ENCODE peak calls at places on chromosome X, in eight cellular contexts. L is GM23338, S is transverse colon, Y is astrocyte, O is coronary artery, H is foreskin keratinocyte, A is OCI-LY7, K is mesenchymal stem cell. T is an unnamed sample.

GRCh38 chrX:23783569-23784486 is 855 bp downstream of the SAT1 start:
- DNase-seq in L (no peak), S (no peak), Y (no peak), O (no peak), H (no peak), A (peak; percentile 20), K (no peak), T (no peak)

GRCh38 chrX:111914398-111915092 is 38.6 kb downstream of the TRPC5OS start:
- DNase-seq in L (peak; percentile 27), S (no peak), Y (no peak), O (no peak), H (peak; percentile 0), A (no peak), K (peak; percentile 64), T (peak; percentile 26)

GRCh38 chrX:12137982-12138365 is 299 bp upstream of the FRMPD4 start:
- DNase-seq in L (peak; percentile 45), S (no peak), Y (no peak), O (no peak), H (no peak), A (no peak), K (no peak), T (no peak)

GRCh38 chrX:98412058-98412457 is 1528.3 kb downstream of the RPA4 start:
- DNase-seq in L (no peak), S (no peak), Y (no peak), O (no peak), H (no peak), A (no peak), K (no peak), T (no peak)

GRCh38 chrX:102138064-102138463 is 4.2 kb downstream of the TCEAL6 start:
- DNase-seq in L (peak; percentile 37), S (no peak), Y (no peak), O (no peak), H (no peak), A (no peak), K (no peak), T (no peak)

GRCh38 chrX:123525131-123525725 is 207.6 kb downstream of the THOC2 start:
- DNase-seq in L (no peak), S (no peak), Y (peak; percentile 62), O (no peak), H (no peak), A (no peak), K (no peak), T (no peak)

GRCh38 chrX:17413228-17413627 is 38.2 kb downstream of the NHS start:
- DNase-seq in L (no peak), S (no peak), Y (peak; percentile 96), O (no peak), H (peak; percentile 73), A (no peak), K (peak; percentile 50), T (peak; percentile 68)

GRCh38 chrX:110678591-110678990 is 117.0 kb downstream of the CHRDL1 start:
- DNase-seq in L (peak; percentile 37), S (no peak), Y (no peak), O (no peak), H (no peak), A (no peak), K (no peak), T (no peak)

GRCh38 chrX:47540754-47541538 is 20.1 kb upstream of the ARAF start:
- DNase-seq in L (peak; percentile 87), S (peak; percentile 77), Y (peak; percentile 85), O (peak; percentile 85), H (peak; percentile 53), A (no peak), K (peak; percentile 94), T (peak; percentile 36)

GRCh38 chrX:132483951-132484350 is 4.9 kb downstream of the MBNL3 start:
- DNase-seq in L (no peak), S (no peak), Y (no peak), O (no peak), H (no peak), A (no peak), K (no peak), T (no peak)

GRCh38 chrX:33211356-33212254 is at the start of gene DMD:
- DNase-seq in L (peak; percentile 27), S (peak; percentile 20), Y (peak; percentile 26), O (peak; percentile 78), H (peak; percentile 45), A (no peak), K (peak; percentile 71), T (no peak)

GRCh38 chrX:43939187-43939926 is 33.8 kb downstream of the NDP start:
- DNase-seq in L (no peak), S (no peak), Y (peak; percentile 5), O (no peak), H (no peak), A (no peak), K (no peak), T (no peak)

GRCh38 chrX:69165116-69165651 is at the start of gene PJA1:
- DNase-seq in L (peak; percentile 64), S (peak; percentile 73), Y (peak; percentile 51), O (peak; percentile 82), H (no peak), A (peak; percentile 75), K (peak; percentile 78), T (no peak)
- H3K27ac ChIP-seq in L (no peak within 1 kb of the TSS), S (peak within 1 kb of the TSS; percentile 86), Y (peak within 1 kb of the TSS; percentile 63), O (peak within 1 kb of the TSS; percentile 87), H (peak within 1 kb of the TSS; percentile 80), A (peak within 1 kb of the TSS; percentile 39), K (no peak within 1 kb of the TSS), T (peak within 1 kb of the TSS; percentile 50)

GRCh38 chrX:41095962-41096955 is 11.0 kb downstream of the USP9X start:
- DNase-seq in L (no peak), S (no peak), Y (no peak), O (no peak), H (no peak), A (no peak), K (peak; percentile 33), T (no peak)

GRCh38 chrX:41097326-41097725 is 12.1 kb downstream of the USP9X start:
- DNase-seq in L (no peak), S (no peak), Y (no peak), O (no peak), H (no peak), A (no peak), K (no peak), T (no peak)

GRCh38 chrX:41105005-41105404 is 19.8 kb downstream of the USP9X start:
- DNase-seq in L (no peak), S (no peak), Y (no peak), O (no peak), H (no peak), A (no peak), K (no peak), T (no peak)

GRCh38 chrX:41100819-41101218 is 15.6 kb downstream of the USP9X start:
- DNase-seq in L (no peak), S (no peak), Y (no peak), O (no peak), H (no peak), A (no peak), K (no peak), T (no peak)

GRCh38 chrX:41100200-41100599 is 15.0 kb downstream of the USP9X start:
- DNase-seq in L (no peak), S (no peak), Y (no peak), O (no peak), H (no peak), A (no peak), K (no peak), T (no peak)
- H3K27ac ChIP-seq in L (no peak overlapping the region), S (no peak overlapping the region), Y (no peak overlapping the region), O (no peak overlapping the region), H (no peak overlapping the region), A (no peak overlapping the region), K (no peak overlapping the region), T (no peak overlapping the region)

GRCh38 chrX:135480076-135480475 is 40.4 kb upstream of the INTS6L start:
- DNase-seq in L (no peak), S (no peak), Y (no peak), O (no peak), H (no peak), A (no peak), K (no peak), T (no peak)

GRCh38 chrX:135484636-135485289 is 35.7 kb upstream of the INTS6L start:
- DNase-seq in L (peak; percentile 27), S (no peak), Y (peak; percentile 56), O (no peak), H (peak; percentile 4), A (peak; percentile 50), K (peak; percentile 45), T (no peak)

GRCh38 chrX:135476378-135476777 is 44.1 kb upstream of the INTS6L start:
- DNase-seq in L (no peak), S (no peak), Y (no peak), O (no peak), H (no peak), A (no peak), K (no peak), T (no peak)

GRCh38 chrX:135477576-135477975 is 42.9 kb upstream of the INTS6L start:
- DNase-seq in L (peak; percentile 71), S (peak; percentile 47), Y (peak; percentile 44), O (no peak), H (peak; percentile 16), A (peak; percentile 24), K (peak; percentile 41), T (peak; percentile 26)

DNA sequence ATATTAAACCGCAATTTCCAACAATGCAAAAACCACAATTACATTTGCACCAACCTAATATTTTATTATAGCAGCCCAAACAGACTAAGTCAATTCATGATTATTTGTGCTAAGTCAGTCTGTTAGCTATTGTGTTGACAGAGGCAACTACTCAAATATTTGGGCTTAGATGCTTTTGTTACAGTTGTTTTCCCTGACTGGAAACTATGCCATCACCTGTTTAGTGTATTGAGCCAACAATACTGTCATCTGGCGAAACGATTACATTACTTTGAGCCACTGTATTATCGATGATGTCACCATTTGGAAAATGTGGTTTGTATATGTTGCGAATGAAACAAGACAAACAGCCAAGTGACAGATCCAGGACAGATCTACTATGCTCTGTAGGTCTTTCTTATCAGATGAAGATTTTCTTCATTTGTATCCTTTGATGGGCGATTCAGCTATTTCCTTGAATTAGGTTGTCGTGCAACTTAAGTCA is 38.7 kb upstream of the INTS6L start:
- DNase-seq in L (no peak), S (no peak), Y (no peak), O (no peak), H (no peak), A (no peak), K (no peak), T (no peak)
- H3K27ac ChIP-seq in L (no peak overlapping the region), S (no peak overlapping the region), Y (no peak overlapping the region), O (no peak overlapping the region), H (no peak overlapping the region), A (no peak overlapping the region), K (no peak overlapping the region), T (no peak overlapping the region)

GRCh38 chrX:74179499-74179898 is 124.5 kb upstream of the ZCCHC13 start:
- DNase-seq in L (no peak), S (no peak), Y (no peak), O (no peak), H (no peak), A (no peak), K (peak; percentile 12), T (no peak)

GRCh38 chrX:74180716-74181115 is 123.3 kb upstream of the ZCCHC13 start:
- DNase-seq in L (no peak), S (no peak), Y (no peak), O (no peak), H (no peak), A (no peak), K (no peak), T (no peak)

GRCh38 chrX:74179071-74179470 is 124.9 kb upstream of the ZCCHC13 start:
- DNase-seq in L (no peak), S (no peak), Y (peak; percentile 66), O (no peak), H (no peak), A (no peak), K (peak; percentile 47), T (peak; percentile 8)

GRCh38 chrX:74178536-74178935 is 125.4 kb upstream of the ZCCHC13 start:
- DNase-seq in L (peak; percentile 35), S (no peak), Y (no peak), O (no peak), H (no peak), A (no peak), K (no peak), T (no peak)

GRCh38 chrX:74179936-74180454 is 124.0 kb upstream of the ZCCHC13 start:
- DNase-seq in L (no peak), S (no peak), Y (no peak), O (no peak), H (no peak), A (no peak), K (no peak), T (no peak)
- H3K27ac ChIP-seq in L (no peak overlapping the region), S (peak overlapping the region; percentile 20), Y (no peak overlapping the region), O (no peak overlapping the region), H (no peak overlapping the region), A (no peak overlapping the region), K (no peak overlapping the region), T (no peak overlapping the region)

T was measured in epithelial cell of prostate.